ENCODE peak calls at places on chromosomes 11 and 22, in five cellular contexts. One of them, this sample, is unnamed.

GRCh38 chr22:26409705-26410376 is 19.2 kb upstream of the ASPHD2 start:
- DNase-seq in lower lobe of right lung: no peak
- DNase-seq in transverse colon: no peak
- DNase-seq in A549: no peak
- DNase-seq in right lobe of liver: no peak
- DNase-seq in this sample: no peak

GRCh38 chr22:46587067-46587471 is 33.1 kb upstream of the GRAMD4 start:
- DNase-seq in A549: no peak
- DNase-seq in right lobe of liver: no peak
- DNase-seq in lower lobe of right lung: no peak
- DNase-seq in transverse colon: peak; percentile 45
- DNase-seq in this sample: no peak

GRCh38 chr11:64844330-64845124 is at the start of gene CDC42BPG:
- DNase-seq in right lobe of liver: peak; percentile 71
- DNase-seq in lower lobe of right lung: peak; percentile 89
- DNase-seq in transverse colon: peak; percentile 91
- DNase-seq in A549: peak; percentile 68
- DNase-seq in this sample: no peak

GRCh38 chr11:76330651-76331050 is 50.3 kb downstream of the THAP12 start:
- DNase-seq in right lobe of liver: no peak
- DNase-seq in lower lobe of right lung: peak; percentile 38
- DNase-seq in A549: no peak
- DNase-seq in transverse colon: no peak
- DNase-seq in this sample: no peak

GRCh38 chr11:120055646-120056045 is 82.3 kb downstream of the TRIM29 start:
- DNase-seq in lower lobe of right lung: no peak
- DNase-seq in transverse colon: no peak
- DNase-seq in A549: no peak
- DNase-seq in right lobe of liver: no peak
- DNase-seq in this sample: no peak

GRCh38 chr11:32105871-32106312 is 15.0 kb downstream of the RCN1 start:
- DNase-seq in lower lobe of right lung: no peak
- DNase-seq in A549: no peak
- DNase-seq in right lobe of liver: no peak
- DNase-seq in transverse colon: no peak
- DNase-seq in this sample: no peak

GRCh38 chr11:118306556-118306955 is 2.0 kb downstream of the CD3E start:
- DNase-seq in transverse colon: no peak
- DNase-seq in right lobe of liver: no peak
- DNase-seq in lower lobe of right lung: no peak
- DNase-seq in A549: no peak
- DNase-seq in this sample: no peak

GRCh38 chr11:62399172-62399867 is 19.5 kb upstream of the SCGB1A1 start:
- DNase-seq in transverse colon: no peak
- DNase-seq in A549: no peak
- DNase-seq in lower lobe of right lung: no peak
- DNase-seq in right lobe of liver: no peak
- DNase-seq in this sample: no peak

GRCh38 chr11:77081381-77081851 is 14.6 kb downstream of the CAPN5 start:
- DNase-seq in lower lobe of right lung: peak; percentile 36
- DNase-seq in right lobe of liver: no peak
- DNase-seq in A549: no peak
- DNase-seq in transverse colon: peak; percentile 8
- DNase-seq in this sample: no peak

GRCh38 chr11:46075168-46075567 is 46.1 kb downstream of the PHF21A start:
- DNase-seq in right lobe of liver: no peak
- DNase-seq in transverse colon: no peak
- DNase-seq in A549: no peak
- DNase-seq in lower lobe of right lung: no peak
- DNase-seq in this sample: peak; percentile 19

GRCh38 chr22:33112606-33113005 is 54.4 kb upstream of the SYN3 start:
- DNase-seq in transverse colon: no peak
- DNase-seq in A549: no peak
- DNase-seq in right lobe of liver: no peak
- DNase-seq in lower lobe of right lung: no peak
- DNase-seq in this sample: no peak

GRCh38 chr11:46914363-46914762 is 4.0 kb downstream of the LRP4 start:
- DNase-seq in A549: no peak
- DNase-seq in right lobe of liver: no peak
- DNase-seq in lower lobe of right lung: no peak
- DNase-seq in transverse colon: no peak
- DNase-seq in this sample: no peak

GRCh38 chr11:61955031-61955415 is 4.9 kb downstream of the BEST1 start:
- DNase-seq in lower lobe of right lung: peak; percentile 81
- DNase-seq in transverse colon: peak; percentile 49
- DNase-seq in right lobe of liver: peak; percentile 74
- DNase-seq in A549: peak; percentile 62
- DNase-seq in this sample: no peak

GRCh38 chr11:60208951-60209350 is 26.1 kb upstream of the MS4A6A start:
- DNase-seq in transverse colon: no peak
- DNase-seq in A549: no peak
- DNase-seq in lower lobe of right lung: no peak
- DNase-seq in right lobe of liver: no peak
- DNase-seq in this sample: no peak

GRCh38 chr11:34476853-34477252 is 36.7 kb downstream of the ELF5 start:
- DNase-seq in transverse colon: no peak
- DNase-seq in lower lobe of right lung: no peak
- DNase-seq in A549: no peak
- DNase-seq in right lobe of liver: no peak
- DNase-seq in this sample: no peak

GRCh38 chr22:47277511-47277910 is 515.1 kb downstream of the TBC1D22A start:
- DNase-seq in A549: no peak
- DNase-seq in lower lobe of right lung: no peak
- DNase-seq in transverse colon: no peak
- DNase-seq in right lobe of liver: no peak
- DNase-seq in this sample: no peak

GRCh38 chr11:35338928-35339327 is 80.4 kb downstream of the SLC1A2 start:
- DNase-seq in transverse colon: no peak
- DNase-seq in right lobe of liver: no peak
- DNase-seq in A549: no peak
- DNase-seq in lower lobe of right lung: no peak
- DNase-seq in this sample: no peak

GRCh38 chr22:32700186-32700882 is 101.2 kb upstream of the TIMP3 start:
- DNase-seq in right lobe of liver: no peak
- DNase-seq in lower lobe of right lung: no peak
- DNase-seq in transverse colon: no peak
- DNase-seq in A549: no peak
- DNase-seq in this sample: peak; percentile 72

GRCh38 chr11:47943721-47944554 is 36.4 kb upstream of the PTPRJ start:
- DNase-seq in right lobe of liver: no peak
- DNase-seq in transverse colon: no peak
- DNase-seq in A549: peak; percentile 88
- DNase-seq in lower lobe of right lung: peak; percentile 59
- DNase-seq in this sample: no peak
- H3K4me3 ChIP-seq in right lobe of liver: no peak overlapping the region
- H3K4me3 ChIP-seq in transverse colon: no peak overlapping the region
- H3K4me3 ChIP-seq in A549: no peak overlapping the region
- H3K4me3 ChIP-seq in lower lobe of right lung: no peak overlapping the region
- H3K4me3 ChIP-seq in this sample: no peak overlapping the region

DNA sequence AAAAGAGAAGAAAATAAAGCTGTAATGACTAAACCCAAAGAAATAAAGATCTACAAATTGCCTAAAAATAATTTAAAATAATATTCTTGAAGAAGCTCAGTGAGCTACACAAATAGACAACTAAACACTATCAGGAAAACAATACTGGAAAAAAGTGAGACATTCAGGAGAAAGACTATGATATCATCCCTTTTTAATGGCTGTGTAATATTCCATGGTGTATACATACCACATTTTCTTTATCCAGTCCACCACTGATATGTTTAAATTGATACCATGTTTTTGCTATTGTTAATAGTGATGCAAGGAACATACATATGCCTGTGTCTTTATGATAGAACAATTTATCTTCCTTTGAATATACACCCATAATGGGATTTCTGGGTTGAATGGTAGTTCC is 13.1 kb upstream of the OR6T1 start:
- DNase-seq in A549: no peak
- DNase-seq in transverse colon: no peak
- DNase-seq in right lobe of liver: no peak
- DNase-seq in lower lobe of right lung: no peak
- DNase-seq in this sample: no peak
- TF ChIP-seq CTCF in A549: no peak
- TF ChIP-seq CTCF in transverse colon: no peak
- TF ChIP-seq CTCF in right lobe of liver: no peak
- TF ChIP-seq CTCF in lower lobe of right lung: no peak
- TF ChIP-seq CTCF in this sample: no peak

GRCh38 chr11:68065841-68066240 is 27.0 kb downstream of the TCIRG1 start:
- DNase-seq in transverse colon: no peak
- DNase-seq in right lobe of liver: no peak
- DNase-seq in lower lobe of right lung: no peak
- DNase-seq in A549: no peak
- DNase-seq in this sample: no peak
- H3K4me3 ChIP-seq in transverse colon: no peak overlapping the region
- H3K4me3 ChIP-seq in right lobe of liver: no peak overlapping the region
- H3K4me3 ChIP-seq in lower lobe of right lung: no peak overlapping the region
- H3K4me3 ChIP-seq in A549: no peak overlapping the region
- H3K4me3 ChIP-seq in this sample: no peak overlapping the region

DNA sequence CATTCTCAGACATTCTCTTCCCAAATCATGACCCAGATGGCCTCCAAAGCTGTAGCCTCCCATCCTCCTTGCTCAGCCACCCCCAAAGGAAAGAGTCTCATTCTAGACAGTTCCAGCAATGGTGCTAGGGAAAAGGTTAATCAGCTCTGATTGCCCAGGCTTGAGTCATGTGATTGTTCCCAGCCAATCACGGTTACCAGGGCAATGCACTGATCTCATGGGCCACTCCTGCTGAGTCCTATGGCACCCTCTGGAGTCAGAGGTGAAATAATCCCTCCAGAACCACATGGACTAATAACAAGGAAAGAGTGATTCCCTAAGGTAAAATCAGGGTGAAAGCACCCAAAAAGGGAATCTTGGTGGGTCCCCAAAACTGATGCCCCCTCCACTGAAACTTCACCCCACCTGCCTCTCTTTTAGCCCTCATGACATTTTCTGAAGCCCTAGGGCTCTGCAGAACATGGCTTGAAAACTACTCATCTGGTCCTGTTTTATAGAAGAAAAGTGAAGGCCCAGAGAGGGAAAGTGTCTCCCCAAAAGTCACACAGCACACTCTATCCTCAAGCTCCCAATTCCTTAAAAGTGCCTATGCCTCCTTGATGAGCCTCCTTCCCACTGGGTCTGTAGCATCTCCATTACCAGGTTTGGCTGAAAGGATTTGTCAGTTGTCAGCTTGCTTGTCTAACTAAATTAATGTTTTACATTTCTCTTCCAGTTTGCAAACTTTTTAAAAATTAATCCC is 203.7 kb downstream of the MN1 start:
- DNase-seq in lower lobe of right lung: no peak
- DNase-seq in transverse colon: no peak
- DNase-seq in right lobe of liver: no peak
- DNase-seq in A549: peak; percentile 38
- DNase-seq in this sample: no peak
- TF ChIP-seq CTCF in lower lobe of right lung: no peak
- TF ChIP-seq CTCF in transverse colon: no peak
- TF ChIP-seq CTCF in right lobe of liver: no peak
- TF ChIP-seq CTCF in A549: no peak
- TF ChIP-seq CTCF in this sample: no peak

GRCh38 chr22:40050258-40050657 is 55.5 kb downstream of the FAM83F start:
- DNase-seq in A549: no peak
- DNase-seq in lower lobe of right lung: no peak
- DNase-seq in transverse colon: peak; percentile 27
- DNase-seq in right lobe of liver: no peak
- DNase-seq in this sample: no peak
- H3K4me3 ChIP-seq in A549: no peak overlapping the region
- H3K4me3 ChIP-seq in lower lobe of right lung: no peak overlapping the region
- H3K4me3 ChIP-seq in transverse colon: no peak overlapping the region
- H3K4me3 ChIP-seq in right lobe of liver: no peak overlapping the region
- H3K4me3 ChIP-seq in this sample: no peak overlapping the region

DNA sequence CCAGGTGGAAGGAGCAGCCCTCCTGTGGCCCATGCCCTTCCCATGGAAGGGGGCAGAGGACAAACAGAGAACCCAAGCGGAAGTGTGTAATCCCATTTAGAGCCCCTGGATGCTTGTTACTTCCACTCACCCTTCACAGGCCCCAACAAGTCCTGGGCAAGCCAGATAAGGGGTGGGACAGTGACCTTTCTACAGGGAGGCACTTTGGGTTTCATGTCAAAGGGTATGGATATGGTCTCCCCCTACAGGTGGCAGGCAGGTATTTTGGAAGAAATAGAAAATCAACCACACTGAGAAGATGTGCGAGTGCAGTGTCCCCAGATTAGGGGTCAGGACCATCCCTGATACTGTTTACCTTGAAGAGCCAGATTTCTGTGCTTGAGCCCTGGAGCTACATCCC is 11.4 kb downstream of the MPEG1 start:
- DNase-seq in transverse colon: no peak
- DNase-seq in right lobe of liver: no peak
- DNase-seq in A549: no peak
- DNase-seq in lower lobe of right lung: no peak
- DNase-seq in this sample: no peak
- TF ChIP-seq CTCF in transverse colon: no peak
- TF ChIP-seq CTCF in right lobe of liver: peak; percentile 58
- TF ChIP-seq CTCF in A549: peak; percentile 7
- TF ChIP-seq CTCF in lower lobe of right lung: peak; percentile 30
- TF ChIP-seq CTCF in this sample: no peak

GRCh38 chr11:17608830-17609229 is 61.8 kb downstream of the OTOG start:
- DNase-seq in A549: no peak
- DNase-seq in lower lobe of right lung: no peak
- DNase-seq in right lobe of liver: no peak
- DNase-seq in transverse colon: no peak
- DNase-seq in this sample: no peak
- H3K4me3 ChIP-seq in A549: no peak overlapping the region
- H3K4me3 ChIP-seq in lower lobe of right lung: no peak overlapping the region
- H3K4me3 ChIP-seq in right lobe of liver: no peak overlapping the region
- H3K4me3 ChIP-seq in transverse colon: no peak overlapping the region
- H3K4me3 ChIP-seq in this sample: no peak overlapping the region